ENCODE peak calls at places on chromosome 16, in ten cellular contexts. A is NCI-H187; R is effector memory CD4-positive, alpha-beta T cell; D is GOT3; K is endothelial cell; Z is aorta; G is stomach; Y is islet precursor cell; E is fibroblast of the conjunctiva; L is GM20000. X is an unnamed sample.

GRCh38 chr16:67234180-67234597 is 7.3 kb downstream of the TMEM208 start:
- DNase-seq in A (no peak), R (no peak), D (no peak), K (no peak), Z (no peak), G (no peak), Y (no peak), E (no peak), L (no peak), X (no peak)

GRCh38 chr16:56675685-56676210 is 6.1 kb downstream of the MT1H start:
- DNase-seq in A (no peak), R (no peak), D (no peak), K (no peak), Z (no peak), G (no peak), Y (no peak), E (no peak), L (no peak), X (peak; percentile 35)

GRCh38 chr16:79267781-79268180 is 332.8 kb downstream of the MAF start:
- DNase-seq in A (no peak), R (no peak), D (no peak), K (no peak), Z (no peak), G (no peak), Y (no peak), E (no peak), L (no peak), X (no peak)

GRCh38 chr16:51636913-51637743 is 486.1 kb upstream of the SALL1 start:
- DNase-seq in A (no peak), R (no peak), D (no peak), K (no peak), Z (no peak), G (no peak), Y (peak; percentile 91), E (no peak), L (no peak), X (no peak)

GRCh38 chr16:89720520-89720858 is 209 bp downstream of the VPS9D1 start:
- DNase-seq in A (no peak), R (no peak), D (no peak), K (peak; percentile 55), Z (no peak), G (peak; percentile 52), Y (peak; percentile 78), E (no peak), L (no peak), X (peak; percentile 77)

GRCh38 chr16:54231336-54231735 is 55.3 kb downstream of the IRX3 start:
- DNase-seq in A (no peak), R (no peak), D (no peak), K (no peak), Z (no peak), G (no peak), Y (no peak), E (no peak), L (no peak), X (no peak)

GRCh38 chr16:53209489-53209888 is 154.7 kb downstream of the CHD9 start:
- DNase-seq in A (no peak), R (no peak), D (no peak), K (no peak), Z (no peak), G (no peak), Y (no peak), E (no peak), L (no peak), X (peak; percentile 6)

GRCh38 chr16:53098526-53099317 is 43.9 kb downstream of the CHD9 start:
- DNase-seq in A (no peak), R (peak; percentile 38), D (peak; percentile 21), K (peak; percentile 36), Z (peak; percentile 92), G (peak; percentile 76), Y (peak; percentile 98), E (peak; percentile 95), L (peak; percentile 69), X (peak; percentile 68)

GRCh38 chr16:15765880-15766279 is 90.9 kb downstream of the MYH11 start:
- DNase-seq in A (peak; percentile 25), R (peak; percentile 8), D (no peak), K (peak; percentile 36), Z (peak; percentile 28), G (no peak), Y (peak; percentile 60), E (no peak), L (peak; percentile 81), X (peak; percentile 58)

GRCh38 chr16:67177743-67178699 is 5.7 kb downstream of the MATCAP1 start:
- DNase-seq in A (peak; percentile 60), R (peak; percentile 59), D (no peak), K (no peak), Z (peak; percentile 85), G (peak; percentile 88), Y (peak; percentile 89), E (no peak), L (peak; percentile 71), X (peak; percentile 92)

GRCh38 chr16:22694887-22695382 is 119.0 kb upstream of the HS3ST2 start:
- DNase-seq in A (no peak), R (no peak), D (no peak), K (no peak), Z (no peak), G (no peak), Y (peak; percentile 80), E (peak; percentile 56), L (no peak), X (no peak)